ENCODE peak calls at places on chromosome 12, in four cellular contexts. J, P, E and B are unnamed samples.
A peak's percentile ranks its signal among the peaks of the same experiment; 100 is the strongest.

GRCh38 chr12:129552996-129553750 is 350.7 kb downstream of the TMEM132D start:
- DNase-seq in J (no peak), P (no peak), E (no peak), B (no peak)

GRCh38 chr12:104549820-104550480 is 93.2 kb downstream of the CHST11 start:
- DNase-seq in J (no peak), P (no peak), E (no peak), B (no peak)

GRCh38 chr12:62210422-62210821 is 49.8 kb upstream of the USP15 start:
- DNase-seq in J (peak; percentile 40), P (peak; percentile 71), E (no peak), B (peak; percentile 28)

GRCh38 chr12:19220205-19220604 is 90.7 kb downstream of the PLEKHA5 start:
- DNase-seq in J (no peak), P (peak; percentile 6), E (no peak), B (no peak)

GRCh38 chr12:68264864-68265256 is 11.5 kb upstream of the IL22 start:
- DNase-seq in J (no peak), P (no peak), E (no peak), B (no peak)

GRCh38 chr12:59839514-59839913 is 243.7 kb downstream of the SLC16A7 start:
- DNase-seq in J (no peak), P (no peak), E (no peak), B (no peak)

GRCh38 chr12:114686421-114687268 is 2.7 kb upstream of the TBX3 start:
- DNase-seq in J (no peak), P (no peak), E (no peak), B (no peak)

GRCh38 chr12:18549598-18549997 is 188.2 kb downstream of the PLCZ1 start:
- DNase-seq in J (no peak), P (no peak), E (no peak), B (no peak)

GRCh38 chr12:114439306-114439705 is 33.4 kb upstream of the TBX5 start:
- DNase-seq in J (no peak), P (no peak), E (no peak), B (no peak)

GRCh38 chr12:10170199-10170598 is 1.7 kb downstream of the OLR1 start:
- DNase-seq in J (no peak), P (no peak), E (no peak), B (no peak)

GRCh38 chr12:10165421-10165820 is 6.5 kb downstream of the OLR1 start:
- DNase-seq in J (no peak), P (no peak), E (no peak), B (no peak)

GRCh38 chr12:10167588-10167987 is 4.3 kb downstream of the OLR1 start:
- DNase-seq in J (no peak), P (no peak), E (no peak), B (peak; percentile 29)

GRCh38 chr12:10171954-10172353 is at the start of gene OLR1:
- DNase-seq in J (no peak), P (no peak), E (no peak), B (no peak)

DNA sequence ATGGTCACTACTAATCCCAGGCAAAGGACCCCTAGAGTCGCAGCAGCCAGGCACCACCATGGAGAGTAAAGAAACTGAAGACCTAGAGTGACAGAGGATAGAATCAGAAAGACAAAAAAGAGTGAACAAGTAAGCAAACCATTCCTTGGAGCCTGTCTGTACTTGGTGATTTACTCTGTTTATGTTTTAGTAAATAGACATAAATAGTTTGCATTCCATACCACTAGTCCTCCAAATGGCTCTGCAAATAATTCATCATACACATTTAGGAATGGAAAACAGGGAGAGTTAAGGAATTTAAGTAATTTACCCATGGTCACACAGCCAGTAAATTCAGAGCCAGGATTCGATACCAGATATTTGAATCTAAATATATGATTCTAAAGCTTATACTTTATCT is 2.8 kb downstream of the OLR1 start:
- DNase-seq in J (no peak), P (no peak), E (no peak), B (no peak)
- TF ChIP-seq JUND in J (no peak), P (no peak), E (no peak), B (no peak)

GRCh38 chr12:56256326-56256960 is 1.7 kb downstream of the ANKRD52 start:
- DNase-seq in J (no peak), P (no peak), E (no peak), B (no peak)
- TF ChIP-seq SMC3 in J (no peak), P (no peak), E (no peak), B (no peak)

GRCh38 chr12:77113971-77114370 is 48.6 kb upstream of the E2F7 start:
- DNase-seq in J (no peak), P (peak; percentile 2), E (no peak), B (no peak)
- TF ChIP-seq JUND in J (peak; percentile 6), P (no peak), E (no peak), B (no peak)

DNA sequence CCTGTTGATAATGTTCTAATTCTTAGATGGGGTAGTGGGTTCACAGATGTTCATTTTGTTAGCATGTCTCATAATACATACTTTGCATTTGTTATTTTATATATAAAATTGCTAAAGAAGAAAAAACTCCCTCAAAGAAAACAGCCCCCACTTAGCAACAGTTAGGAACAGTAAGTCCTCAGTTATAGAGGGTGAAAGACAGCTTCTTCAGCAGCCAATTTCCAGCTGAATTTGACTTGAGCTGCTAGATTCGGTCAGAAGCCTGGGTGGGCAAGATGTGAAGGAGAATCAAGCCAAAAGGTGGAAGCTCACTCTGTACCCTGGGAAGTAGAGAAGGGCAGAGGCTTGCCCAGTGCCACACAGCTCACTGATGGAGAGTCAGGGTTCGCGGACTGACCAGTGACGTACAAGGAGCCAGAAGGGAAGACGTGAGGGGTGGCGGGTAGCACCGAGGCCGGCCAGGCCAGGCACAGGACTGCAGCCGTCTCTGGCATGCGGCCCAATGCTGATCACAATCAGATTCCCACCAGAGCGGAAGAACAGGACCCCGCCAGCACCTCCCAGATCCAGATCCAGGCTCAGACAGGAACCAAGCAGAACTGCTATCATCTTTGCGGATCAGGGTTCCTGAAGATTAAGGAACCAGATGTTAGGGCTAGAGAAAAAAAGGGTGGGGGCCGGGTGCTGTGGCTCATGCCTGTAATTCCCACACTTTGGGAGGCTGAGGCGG is 30.4 kb upstream of the VWF start:
- DNase-seq in J (peak; percentile 92), P (peak; percentile 9), E (no peak), B (no peak)
- TF ChIP-seq SMC3 in J (no peak), P (no peak), E (no peak), B (no peak)

GRCh38 chr12:53098354-53098981 is 1.0 kb downstream of the IGFBP6 start:
- DNase-seq in J (no peak), P (peak; percentile 62), E (no peak), B (no peak)
- TF ChIP-seq JUND in J (peak; percentile 90), P (peak; percentile 54), E (no peak), B (no peak)